ENCODE peak calls at places on chromosomes 6 and 20, in eight cellular contexts. G is effector memory CD4-positive, alpha-beta T cell; A is foreskin fibroblast; V is transverse colon; O is upper lobe of right lung; X is fibroblast of lung; Z is hepatocyte; M is neuronal stem cell. R is an unnamed sample.

GRCh38 chr6:156773935-156774871 is 3.0 kb upstream of the ARID1B start:
- DNase-seq in G (no peak), A (no peak), M (no peak), Z (no peak), V (no peak), O (no peak), X (no peak), R (no peak)

GRCh38 chr6:37456126-37456525 is 23.1 kb downstream of the CMTR1 start:
- DNase-seq in Z (no peak), X (peak), V (no peak), G (no peak), O (no peak), A (peak), M (no peak), R (no peak)

GRCh38 chr20:52473171-52473570 is 281.6 kb upstream of the ZFP64 start:
- DNase-seq in G (no peak), M (no peak), O (no peak), Z (no peak), X (no peak), A (no peak), V (no peak), R (no peak)

GRCh38 chr20:3082306-3082951 is 2.1 kb downstream of the AVP start:
- DNase-seq in G (no peak), M (no peak), A (no peak), Z (peak), O (no peak), V (no peak), X (no peak), R (no peak)

GRCh38 chr6:137031122-137031521 is 13.6 kb downstream of the IL20RA start:
- DNase-seq in A (no peak), X (no peak), O (no peak), V (no peak), G (no peak), M (no peak), Z (no peak), R (no peak)

GRCh38 chr6:95120984-95121383 is 456.4 kb upstream of the MANEA start:
- DNase-seq in V (no peak), O (no peak), Z (peak), G (no peak), X (no peak), M (no peak), A (no peak), R (no peak)

GRCh38 chr6:72595812-72596211 is 26.1 kb upstream of the KCNQ5 start:
- DNase-seq in Z (no peak), X (no peak), O (no peak), V (no peak), G (no peak), M (no peak), A (no peak), R (no peak)

GRCh38 chr6:142207265-142207877 is 60.3 kb downstream of the VTA1 start:
- DNase-seq in O (no peak), Z (peak), V (peak), X (peak), G (no peak), A (peak), M (peak), R (no peak)

GRCh38 chr20:6045566-6045965 is 8.3 kb downstream of the LRRN4 start:
- DNase-seq in M (no peak), A (peak), G (no peak), Z (no peak), O (no peak), V (no peak), X (peak), R (no peak)

GRCh38 chr6:13248953-13249432 is 79.3 kb downstream of the TBC1D7 start:
- DNase-seq in G (no peak), A (no peak), X (no peak), Z (no peak), V (no peak), M (no peak), O (no peak), R (no peak)

GRCh38 chr6:1580109-1580508 is 29.6 kb upstream of the FOXC1 start:
- DNase-seq in X (peak), M (no peak), A (peak), O (no peak), V (no peak), G (no peak), Z (no peak), R (no peak)

GRCh38 chr6:142331601-142332000 is 29.8 kb downstream of the ADGRG6 start:
- DNase-seq in X (peak), O (no peak), Z (no peak), M (no peak), G (no peak), A (no peak), V (no peak), R (no peak)

GRCh38 chr6:169858293-169858934 is 107.0 kb downstream of the ERMARD start:
- DNase-seq in V (no peak), O (peak), M (no peak), Z (no peak), A (no peak), G (no peak), X (no peak), R (no peak)

GRCh38 chr6:30142665-30143064 is 6.7 kb downstream of the TRIM40 start:
- DNase-seq in G (no peak), Z (no peak), V (no peak), O (no peak), M (no peak), X (no peak), A (no peak), R (no peak)

GRCh38 chr6:165019681-165020080 is 289.7 kb downstream of the C6orf118 start:
- DNase-seq in A (no peak), Z (no peak), O (no peak), G (no peak), M (no peak), V (no peak), X (no peak), R (no peak)

GRCh38 chr6:17725083-17725482 is 18.4 kb upstream of the NUP153 start:
- DNase-seq in X (peak), A (no peak), M (no peak), O (no peak), V (peak), G (no peak), Z (peak), R (no peak)

GRCh38 chr6:108359901-108360882 is 65.3 kb downstream of the AFG1L start:
- DNase-seq in M (no peak), V (no peak), O (no peak), X (peak), Z (no peak), A (no peak), G (no peak), R (no peak)

GRCh38 chr6:22081709-22082108 is 215.1 kb downstream of the PRL start:
- DNase-seq in A (no peak), V (no peak), X (no peak), O (no peak), Z (no peak), M (no peak), G (no peak), R (no peak)

GRCh38 chr6:19424853-19425252 is 412.3 kb upstream of the ID4 start:
- DNase-seq in G (no peak), M (no peak), A (no peak), X (no peak), O (no peak), Z (no peak), V (no peak), R (no peak)

GRCh38 chr6:28167068-28167467 is 25.4 kb downstream of the ZKSCAN8 start:
- DNase-seq in Z (no peak), X (peak), A (peak), V (no peak), G (no peak), M (no peak), O (no peak), R (peak)

GRCh38 chr6:5998741-5999687 is 7.7 kb downstream of the NRN1 start:
- DNase-seq in Z (no peak), A (no peak), V (no peak), M (no peak), G (no peak), O (no peak), X (no peak), R (no peak)

GRCh38 chr20:23566199-23566932 is 1.9 kb downstream of the CST9L start:
- DNase-seq in M (no peak), V (no peak), O (no peak), A (no peak), Z (no peak), X (no peak), G (no peak), R (no peak)

GRCh38 chr20:48405909-48406308 is 421.9 kb downstream of the PREX1 start:
- DNase-seq in G (no peak), X (peak), Z (no peak), V (no peak), A (no peak), O (no peak), M (no peak), R (no peak)

GRCh38 chr6:156808287-156808686 is 31.1 kb downstream of the ARID1B start:
- DNase-seq in O (no peak), G (no peak), A (peak), X (peak), V (no peak), Z (no peak), M (no peak), R (no peak)

GRCh38 chr6:159761135-159761872 is 541 bp upstream of the ACAT2 start:
- DNase-seq in G (no peak), A (no peak), O (peak), V (peak), Z (peak), M (peak), X (peak), R (no peak)

GRCh38 chr20:1330075-1330830 is 1.3 kb upstream of the SDCBP2 start:
- DNase-seq in Z (peak), V (peak), X (no peak), M (no peak), O (no peak), G (peak), A (no peak), R (no peak)

GRCh38 chr6:157380458-157380778 is 572 bp upstream of the ZDHHC14 start:
- DNase-seq in X (no peak), G (no peak), M (peak), O (no peak), Z (no peak), V (no peak), A (no peak), R (no peak)

DNA sequence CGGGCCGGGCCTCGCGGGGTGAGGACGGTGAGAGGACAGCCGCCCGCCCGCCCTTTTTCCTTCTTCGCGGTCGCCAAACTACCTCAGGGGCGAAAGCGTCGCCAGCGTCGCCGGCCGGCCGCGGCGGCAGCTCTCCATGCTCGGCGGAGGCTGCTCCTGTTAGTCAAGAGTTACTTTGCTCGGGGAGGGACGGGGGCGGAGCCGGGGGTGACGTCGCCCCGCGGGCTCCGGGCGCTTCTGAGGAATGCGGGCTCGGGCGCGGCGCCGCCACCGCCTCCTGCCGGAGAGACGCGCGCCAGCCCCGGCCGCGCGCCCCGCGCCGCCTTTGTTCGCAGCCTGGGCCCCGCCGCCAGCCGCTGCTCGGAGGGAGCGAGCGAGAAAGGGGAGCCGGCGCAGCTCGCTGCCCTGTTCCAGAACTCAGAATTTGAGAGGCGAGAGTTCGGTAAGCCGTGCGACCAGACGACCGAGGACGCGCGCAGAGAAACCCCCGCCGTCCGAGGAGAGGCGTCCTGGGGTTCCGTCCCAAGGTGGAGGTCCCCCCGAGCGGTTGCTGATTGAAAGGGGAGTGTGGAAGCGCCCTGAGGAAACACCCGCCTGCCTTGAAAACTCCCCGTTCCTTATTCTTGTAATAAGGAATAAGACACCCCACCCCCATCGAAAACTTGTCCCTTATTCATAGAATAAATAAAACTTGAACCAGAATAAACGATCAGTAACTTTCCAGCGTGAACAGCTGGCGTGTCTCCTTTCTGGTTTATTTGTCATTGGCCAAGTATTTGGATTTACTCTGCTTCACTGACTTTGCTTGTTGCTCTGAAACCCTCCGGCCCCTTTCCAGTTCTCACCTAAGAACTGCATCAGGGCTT is at the start of gene PTPRK:
- DNase-seq in G (peak), Z (peak), X (peak), O (peak), V (peak), A (peak), M (peak), R (peak)
- H3K4me3 ChIP-seq in G (peak), Z (peak), X (peak), O (peak), V (peak), A (peak), M (peak), R (peak)

GRCh38 chr6:41734666-41735426 is 562 bp downstream of the TFEB start:
- DNase-seq in O (peak), Z (peak), V (peak), A (peak), M (peak), X (peak), G (peak), R (no peak)

GRCh38 chr6:41732601-41733348 is 2.6 kb downstream of the TFEB start:
- DNase-seq in M (no peak), A (no peak), G (peak), O (no peak), Z (peak), X (no peak), V (peak), R (no peak)

GRCh38 chr6:41733707-41734665 is 1.4 kb downstream of the TFEB start:
- DNase-seq in V (peak), Z (peak), G (peak), M (peak), X (peak), A (peak), O (peak), R (peak)

GRCh38 chr6:41732149-41732548 is 3.3 kb downstream of the TFEB start:
- DNase-seq in A (no peak), Z (no peak), O (no peak), G (no peak), V (no peak), M (no peak), X (no peak), R (no peak)

GRCh38 chr6:41733349-41733706 is 2.1 kb downstream of the TFEB start:
- DNase-seq in X (no peak), O (no peak), A (no peak), M (no peak), V (no peak), Z (no peak), G (no peak), R (no peak)
- H3K4me3 ChIP-seq in X (peak), O (peak), A (peak), M (peak), V (peak), Z (peak), G (peak), R (peak)

DNA sequence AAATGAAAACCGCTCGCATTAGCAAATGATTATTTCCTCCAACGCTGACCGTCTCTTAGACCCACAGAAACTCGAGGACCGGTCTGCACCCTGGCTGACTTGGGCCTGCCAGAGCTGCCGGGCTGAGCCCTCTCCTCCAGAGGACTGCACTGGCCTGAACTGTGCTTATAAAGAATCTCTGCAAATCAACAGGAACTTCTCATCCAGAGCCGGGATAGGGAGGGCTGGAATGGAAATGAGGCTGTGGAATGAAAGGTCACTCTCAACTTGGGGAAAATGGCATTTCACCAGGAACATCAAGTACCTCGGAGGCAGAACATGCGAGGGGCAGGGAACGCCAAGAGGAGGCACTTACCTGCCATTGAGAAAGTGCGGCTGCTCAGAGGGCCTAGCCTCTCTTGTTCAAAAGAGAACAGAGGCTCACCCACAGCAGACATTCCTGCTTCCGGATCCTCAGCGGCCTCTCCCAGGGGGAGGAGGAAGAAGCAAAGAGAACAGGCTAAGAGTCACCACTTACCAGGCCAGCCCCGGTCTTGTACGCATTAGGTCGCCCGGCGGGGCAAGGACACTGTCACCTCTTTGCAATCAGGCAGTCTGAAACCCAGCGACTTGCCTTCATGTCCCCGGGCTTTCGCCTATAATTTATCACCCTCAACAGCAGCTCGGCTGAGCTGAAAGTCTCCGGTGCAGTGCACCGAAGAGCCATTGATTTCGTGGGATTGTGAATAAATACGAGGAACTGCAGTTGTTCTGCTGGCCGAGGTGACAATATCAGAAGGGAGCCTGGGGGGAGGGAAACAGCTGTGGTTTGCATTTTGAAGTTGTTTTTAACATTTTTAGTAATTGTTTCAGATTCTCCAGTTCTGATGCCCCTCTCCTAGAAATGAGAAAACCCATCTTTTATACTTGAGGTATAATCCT is 37.6 kb downstream of the ZMYND8 start:
- DNase-seq in V (peak), A (peak), O (peak), Z (peak), M (no peak), G (no peak), X (peak), R (peak)
- H3K4me3 ChIP-seq in V (no peak), A (peak), O (peak), Z (no peak), M (no peak), G (no peak), X (peak), R (peak)

GRCh38 chr6:15480546-15480945 is 182.3 kb downstream of the DTNBP1 start:
- DNase-seq in G (no peak), O (no peak), A (no peak), Z (no peak), X (no peak), M (no peak), V (no peak), R (no peak)
- H3K4me3 ChIP-seq in G (no peak), O (no peak), A (no peak), Z (no peak), X (no peak), M (no peak), V (no peak), R (no peak)

GRCh38 chr6:43310624-43311023 is 2.0 kb upstream of the CRIP3 start:
- DNase-seq in G (no peak), M (no peak), Z (no peak), V (no peak), X (no peak), A (no peak), O (no peak), R (no peak)

GRCh38 chr6:43310137-43310536 is 1.5 kb upstream of the CRIP3 start:
- DNase-seq in V (no peak), G (no peak), A (no peak), O (no peak), Z (no peak), X (peak), M (no peak), R (no peak)

GRCh38 chr6:43307451-43308100 is 1.1 kb downstream of the CRIP3 start:
- DNase-seq in A (no peak), G (no peak), X (no peak), V (no peak), Z (no peak), M (no peak), O (no peak), R (no peak)

GRCh38 chr6:43308101-43308989 is at the start of gene CRIP3:
- DNase-seq in V (peak), A (peak), M (peak), Z (peak), G (peak), O (no peak), X (peak), R (peak)

DNA sequence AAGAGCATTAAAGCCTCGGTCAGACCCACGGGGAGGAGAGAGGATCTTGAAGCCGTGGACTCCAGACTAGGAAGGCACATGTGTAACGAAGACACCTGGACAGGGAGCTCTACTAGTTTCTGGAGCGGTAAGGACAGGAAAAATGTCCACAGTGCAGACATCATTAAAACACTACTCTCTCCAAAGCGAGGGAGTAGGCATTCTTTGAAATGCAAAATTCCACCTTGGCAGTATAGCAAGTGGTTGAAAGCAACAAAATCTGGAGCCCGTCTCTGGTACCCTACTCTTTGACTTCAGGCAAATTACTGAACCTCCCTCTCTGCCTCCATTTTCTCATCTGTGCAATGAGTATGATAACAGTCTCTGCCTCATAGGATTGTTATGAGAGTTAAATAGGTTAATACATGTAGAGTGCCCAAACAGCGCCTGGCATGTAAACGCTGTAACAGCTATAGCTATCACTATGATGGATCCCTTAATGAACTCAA is 408 bp upstream of the CRIP3 start:
- DNase-seq in O (no peak), X (no peak), M (no peak), G (no peak), Z (no peak), V (no peak), A (no peak), R (no peak)
- H3K4me3 ChIP-seq in O (peak), X (no peak), M (peak), G (peak), Z (peak), V (no peak), A (peak), R (peak)

R was measured in skeletal muscle cell.